ENCODE peak calls at places on chromosome 9, in nine cellular contexts. Q, N, R, V, G, H, E, Z and C are unnamed samples. For H3K9me3 and H3K4me1, the result is how much of the 10 kb centered on the place peaks cover.

GRCh38 chr9:130497139-130497538 is 52.4 kb downstream of the ASS1 start:
- DNase-seq in Q (no peak), N (no peak), R (no peak), V (no peak), G (no peak), H (no peak), E (no peak), Z (no peak), C (no peak)

GRCh38 chr9:124749284-124749683 is 21.8 kb downstream of the NR6A1 start:
- DNase-seq in Q (no peak), N (no peak), R (no peak), V (no peak), G (no peak), H (no peak), E (no peak), Z (no peak), C (no peak)

GRCh38 chr9:3954950-3955670 is 344.8 kb downstream of the GLIS3 start:
- DNase-seq in Q (no peak), N (no peak), R (no peak), V (no peak), G (no peak), H (peak), E (no peak), Z (no peak), C (peak)

GRCh38 chr9:35907732-35908483 is 1.4 kb upstream of the SPAAR start:
- DNase-seq in Q (no peak), N (no peak), R (peak), V (no peak), G (peak), H (peak), E (peak), Z (peak), C (peak)

GRCh38 chr9:109159583-109159982 is 7.5 kb downstream of the FRRS1L start:
- DNase-seq in Q (no peak), N (no peak), R (no peak), V (no peak), G (no peak), H (no peak), E (no peak), Z (no peak), C (peak)

GRCh38 chr9:123138156-123138555 is 104.7 kb downstream of the GPR21 start:
- DNase-seq in Q (no peak), N (no peak), R (no peak), V (no peak), G (no peak), H (no peak), E (no peak), Z (no peak), C (no peak)

GRCh38 chr9:15299374-15299939 is 7.6 kb downstream of the TTC39B start:
- DNase-seq in Q (no peak), N (peak), R (no peak), V (peak), G (no peak), H (no peak), E (no peak), Z (no peak), C (peak)

GRCh38 chr9:38309324-38310195 is 82.9 kb upstream of the ALDH1B1 start:
- DNase-seq in Q (no peak), N (no peak), R (peak), V (no peak), G (no peak), H (no peak), E (no peak), Z (no peak), C (no peak)

GRCh38 chr9:14159440-14160222 is 154.3 kb downstream of the NFIB start:
- DNase-seq in Q (no peak), N (no peak), R (no peak), V (no peak), G (no peak), H (no peak), E (no peak), Z (no peak), C (no peak)

GRCh38 chr9:131260751-131261452 is 15.4 kb downstream of the FAM78A start:
- DNase-seq in Q (peak), N (no peak), R (no peak), V (no peak), G (no peak), H (no peak), E (no peak), Z (no peak), C (no peak)

GRCh38 chr9:91820949-91821880 is 128.8 kb downstream of the ROR2 start:
- DNase-seq in Q (no peak), N (no peak), R (peak), V (no peak), G (no peak), H (no peak), E (no peak), Z (no peak), C (no peak)

GRCh38 chr9:127828262-127829031 is 25.8 kb downstream of the FPGS start:
- DNase-seq in Q (peak), N (no peak), R (no peak), V (no peak), G (peak), H (peak), E (peak), Z (peak), C (peak)

GRCh38 chr9:73577867-73578266 is 426.2 kb downstream of the ANXA1 start:
- DNase-seq in Q (no peak), N (no peak), R (peak), V (no peak), G (no peak), H (no peak), E (no peak), Z (no peak), C (no peak)

GRCh38 chr9:75889977-75890540 is 414 bp upstream of the PCSK5 start:
- DNase-seq in Q (no peak), N (peak), R (peak), V (no peak), G (peak), H (peak), E (no peak), Z (peak), C (peak)

GRCh38 chr9:68999393-69000105 is 14.4 kb downstream of the PRKACG start:
- DNase-seq in Q (no peak), N (peak), R (peak), V (peak), G (peak), H (peak), E (no peak), Z (peak), C (peak)

GRCh38 chr9:105439428-105439827 is 8.4 kb upstream of the FSD1L start:
- DNase-seq in Q (no peak), N (no peak), R (no peak), V (no peak), G (no peak), H (no peak), E (no peak), Z (no peak), C (no peak)

GRCh38 chr9:121288874-121289553 is 21.1 kb downstream of the GSN start:
- DNase-seq in Q (no peak), N (no peak), R (peak), V (no peak), G (peak), H (peak), E (peak), Z (peak), C (peak)

GRCh38 chr9:91220491-91221135 is 141.1 kb downstream of the AUH start:
- DNase-seq in Q (no peak), N (no peak), R (no peak), V (no peak), G (no peak), H (no peak), E (no peak), Z (no peak), C (no peak)

GRCh38 chr9:91138760-91139159 is 223.0 kb downstream of the AUH start:
- DNase-seq in Q (no peak), N (no peak), R (peak), V (no peak), G (no peak), H (no peak), E (no peak), Z (no peak), C (no peak)

GRCh38 chr9:8053501-8053900 is 253.9 kb upstream of the DMAC1 start:
- DNase-seq in Q (peak), N (no peak), R (no peak), V (no peak), G (no peak), H (no peak), E (no peak), Z (no peak), C (no peak)
- H3K9me3 ChIP-seq in Q (under half), N (under half), R (under half), V (under half), G (under half), H (under half), E (under half), Z (under half), C (under half)

GRCh38 chr9:34612788-34613390 is 992 bp upstream of the RPP25L start:
- DNase-seq in Q (no peak), N (peak), R (peak), V (no peak), G (peak), H (peak), E (no peak), Z (peak), C (peak)
- H3K4me1 ChIP-seq in Q (under half), N (under half), R (under half), V (under half), G (under half), H (under half), E (under half), Z (under half), C (under half)

DNA sequence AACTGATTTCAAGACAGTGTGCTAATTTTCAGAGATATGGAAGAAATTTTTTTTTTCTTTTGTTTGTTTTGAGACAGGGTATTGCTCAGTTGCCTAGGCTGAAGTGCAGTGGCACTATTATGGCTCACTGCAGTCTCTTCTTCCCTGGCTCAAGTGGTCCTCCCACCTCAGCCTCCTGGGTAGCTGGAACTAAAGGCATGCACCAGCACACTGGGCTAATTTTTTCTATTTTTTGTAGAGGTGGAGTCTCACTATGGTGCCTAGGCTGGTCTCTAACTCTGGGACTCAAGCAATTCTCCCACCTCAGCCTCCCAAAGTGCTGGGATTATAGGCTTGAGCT is 9.9 kb upstream of the TEX48 start:
- DNase-seq in Q (no peak), N (no peak), R (no peak), V (no peak), G (no peak), H (no peak), E (no peak), Z (no peak), C (no peak)
- H3K4me3 ChIP-seq in Q (no peak), N (no peak), R (no peak), V (no peak), G (no peak), H (no peak), E (no peak), Z (no peak), C (no peak)

GRCh38 chr9:99011161-99011709 is 67.5 kb downstream of the COL15A1 start:
- DNase-seq in Q (no peak), N (no peak), R (no peak), V (no peak), G (no peak), H (no peak), E (no peak), Z (no peak), C (no peak)
- H3K9me3 ChIP-seq in Q (under half), N (under half), R (under half), V (under half), G (under half), H (under half), E (under half), Z (under half), C (under half)